ENCODE peak calls at places on chromosomes 12 and 14, in four cellular contexts. One of them, this sample, is unnamed. For H3K27me3, the result is how much of the 10 kb centered on the place peaks cover.

GRCh38 chr12:30847259-30847658 is 79.3 kb upstream of the TSPAN11 start:
- DNase-seq in GM12878: peak
- DNase-seq in K562: peak
- DNase-seq in IMR-90: peak
- DNase-seq in this sample: peak

GRCh38 chr12:124691429-124691828 is 124.0 kb upstream of the NCOR2 start:
- DNase-seq in GM12878: no peak
- DNase-seq in K562: no peak
- DNase-seq in IMR-90: no peak
- DNase-seq in this sample: no peak

GRCh38 chr12:124053855-124054254 is 80.8 kb downstream of the ZNF664 start:
- DNase-seq in IMR-90: peak
- DNase-seq in K562: no peak
- DNase-seq in GM12878: no peak
- DNase-seq in this sample: peak

GRCh38 chr12:65879878-65880277 is 55.6 kb downstream of the HMGA2 start:
- DNase-seq in IMR-90: peak
- DNase-seq in K562: no peak
- DNase-seq in GM12878: no peak
- DNase-seq in this sample: peak

GRCh38 chr12:83960767-83961166 is 951.8 kb downstream of the SLC6A15 start:
- DNase-seq in GM12878: no peak
- DNase-seq in IMR-90: no peak
- DNase-seq in K562: no peak
- DNase-seq in this sample: no peak

GRCh38 chr14:89625988-89626806 is 209.2 kb upstream of the FOXN3 start:
- DNase-seq in GM12878: no peak
- DNase-seq in K562: no peak
- DNase-seq in IMR-90: no peak
- DNase-seq in this sample: no peak

GRCh38 chr12:49970030-49970429 is 2.7 kb upstream of the AQP6 start:
- DNase-seq in IMR-90: no peak
- DNase-seq in K562: no peak
- DNase-seq in GM12878: no peak
- DNase-seq in this sample: no peak

GRCh38 chr12:12436831-12437345 is 80.0 kb downstream of the BORCS5 start:
- DNase-seq in K562: no peak
- DNase-seq in IMR-90: no peak
- DNase-seq in GM12878: no peak
- DNase-seq in this sample: no peak

GRCh38 chr12:107225626-107226025 is 132.3 kb upstream of the CRY1 start:
- DNase-seq in K562: no peak
- DNase-seq in GM12878: no peak
- DNase-seq in IMR-90: peak
- DNase-seq in this sample: no peak

GRCh38 chr12:23810327-23810902 is 139.1 kb downstream of the SOX5 start:
- DNase-seq in K562: peak
- DNase-seq in IMR-90: no peak
- DNase-seq in GM12878: no peak
- DNase-seq in this sample: no peak

GRCh38 chr14:94021001-94021400 is 5.1 kb upstream of the OTUB2 start:
- DNase-seq in GM12878: no peak
- DNase-seq in IMR-90: peak
- DNase-seq in K562: no peak
- DNase-seq in this sample: no peak

GRCh38 chr12:110465024-110465423 is 3.0 kb downstream of the GPN3 start:
- DNase-seq in GM12878: no peak
- DNase-seq in IMR-90: no peak
- DNase-seq in K562: no peak
- DNase-seq in this sample: no peak

GRCh38 chr12:93361159-93361919 is 16.4 kb upstream of the NUDT4 start:
- DNase-seq in GM12878: no peak
- DNase-seq in K562: no peak
- DNase-seq in IMR-90: peak
- DNase-seq in this sample: no peak

GRCh38 chr14:35222872-35223471 is 69.2 kb upstream of the PSMA6 start:
- DNase-seq in GM12878: no peak
- DNase-seq in IMR-90: no peak
- DNase-seq in K562: no peak
- DNase-seq in this sample: no peak

GRCh38 chr12:50916292-50916691 is 36.1 kb upstream of the HIGD1C start:
- DNase-seq in K562: no peak
- DNase-seq in IMR-90: no peak
- DNase-seq in GM12878: no peak
- DNase-seq in this sample: no peak

GRCh38 chr12:123533672-123534643 is at the start of gene RILPL1:
- DNase-seq in GM12878: no peak
- DNase-seq in IMR-90: peak
- DNase-seq in K562: peak
- DNase-seq in this sample: peak

GRCh38 chr14:61461808-61462275 is 140.5 kb downstream of the PRKCH start:
- DNase-seq in IMR-90: peak
- DNase-seq in K562: peak
- DNase-seq in GM12878: no peak
- DNase-seq in this sample: peak

GRCh38 chr14:77618381-77618780 is 1.9 kb upstream of the SPTLC2 start:
- DNase-seq in K562: no peak
- DNase-seq in GM12878: no peak
- DNase-seq in IMR-90: no peak
- DNase-seq in this sample: no peak

GRCh38 chr14:52690983-52691760 is 4.2 kb downstream of the ERO1A start:
- DNase-seq in K562: no peak
- DNase-seq in IMR-90: no peak
- DNase-seq in GM12878: no peak
- DNase-seq in this sample: no peak

GRCh38 chr14:52683985-52684520 is 11.3 kb downstream of the ERO1A start:
- DNase-seq in K562: no peak
- DNase-seq in GM12878: no peak
- DNase-seq in IMR-90: no peak
- DNase-seq in this sample: no peak

DNA sequence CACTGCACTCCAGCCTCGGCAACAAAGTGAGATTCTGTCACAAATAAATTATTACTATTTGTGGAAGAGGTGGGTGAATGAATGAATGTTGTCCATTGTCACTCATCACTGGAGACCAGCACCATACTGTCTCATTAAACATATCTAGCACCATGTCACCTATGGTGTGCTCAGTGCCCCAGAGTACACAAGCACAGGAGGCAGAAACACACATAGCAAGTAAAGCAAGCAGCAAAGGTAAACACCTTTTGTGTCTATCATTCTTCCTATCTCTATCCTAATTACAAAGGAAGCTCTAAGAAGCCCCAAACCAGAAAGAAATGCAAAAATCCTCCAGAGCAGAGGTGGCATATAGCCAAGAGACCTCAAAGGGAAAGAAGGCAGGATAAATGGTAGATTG is 9.2 kb downstream of the ERO1A start:
- DNase-seq in GM12878: no peak
- DNase-seq in K562: no peak
- DNase-seq in IMR-90: no peak
- DNase-seq in this sample: no peak
- TF ChIP-seq FOS in GM12878: no peak
- TF ChIP-seq FOS in K562: no peak
- TF ChIP-seq FOS in IMR-90: no peak
- TF ChIP-seq FOS in this sample: no peak

DNA sequence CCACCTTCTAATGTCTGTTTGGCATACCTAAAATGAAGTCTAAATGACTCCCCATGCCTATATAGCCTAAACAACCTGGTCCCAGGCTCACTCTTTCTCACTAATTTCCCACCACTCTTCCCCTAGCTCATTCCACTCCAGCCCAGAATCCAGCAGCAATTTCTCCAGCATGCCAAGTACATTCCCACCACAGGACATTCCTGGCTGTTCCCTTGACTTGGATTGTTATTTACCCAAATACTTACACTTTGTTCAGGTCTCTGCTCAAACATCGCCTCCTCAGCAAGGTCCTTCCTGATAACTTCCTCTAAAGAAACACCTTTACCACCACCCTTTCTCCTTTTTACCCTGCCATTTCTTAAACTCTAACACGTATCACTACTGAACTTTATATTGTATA is 743.4 kb downstream of the RPS29 start:
- DNase-seq in IMR-90: no peak
- DNase-seq in GM12878: no peak
- DNase-seq in K562: no peak
- DNase-seq in this sample: no peak
- H3K27me3 ChIP-seq in IMR-90: under half
- H3K27me3 ChIP-seq in GM12878: under half
- H3K27me3 ChIP-seq in K562: under half
- H3K27me3 ChIP-seq in this sample: under half

GRCh38 chr12:53551889-53552291 is 44.6 kb upstream of the NPFF start:
- DNase-seq in IMR-90: no peak
- DNase-seq in K562: no peak
- DNase-seq in GM12878: no peak
- DNase-seq in this sample: no peak
- TF ChIP-seq FOS in IMR-90: no peak
- TF ChIP-seq FOS in K562: no peak
- TF ChIP-seq FOS in GM12878: no peak
- TF ChIP-seq FOS in this sample: no peak

GRCh38 chr12:26370098-26370497 is 174.7 kb downstream of the SSPN start:
- DNase-seq in IMR-90: no peak
- DNase-seq in GM12878: no peak
- DNase-seq in K562: no peak
- DNase-seq in this sample: no peak

GRCh38 chr12:26372856-26373255 is 177.5 kb downstream of the SSPN start:
- DNase-seq in GM12878: no peak
- DNase-seq in IMR-90: no peak
- DNase-seq in K562: no peak
- DNase-seq in this sample: no peak

GRCh38 chr12:26378721-26379120 is 183.3 kb downstream of the SSPN start:
- DNase-seq in GM12878: no peak
- DNase-seq in IMR-90: no peak
- DNase-seq in K562: no peak
- DNase-seq in this sample: peak

GRCh38 chr12:26373606-26374495 is 178.5 kb downstream of the SSPN start:
- DNase-seq in GM12878: no peak
- DNase-seq in IMR-90: no peak
- DNase-seq in K562: no peak
- DNase-seq in this sample: no peak

GRCh38 chr12:26374934-26375333 is 179.6 kb downstream of the SSPN start:
- DNase-seq in K562: no peak
- DNase-seq in GM12878: no peak
- DNase-seq in IMR-90: peak
- DNase-seq in this sample: no peak
- H3K27me3 ChIP-seq in K562: under half
- H3K27me3 ChIP-seq in GM12878: under half
- H3K27me3 ChIP-seq in IMR-90: under half
- H3K27me3 ChIP-seq in this sample: under half

GRCh38 chr14:66046591-66046990 is 439.6 kb upstream of the CCDC196 start:
- DNase-seq in K562: no peak
- DNase-seq in IMR-90: no peak
- DNase-seq in GM12878: no peak
- DNase-seq in this sample: no peak
- TF ChIP-seq FOS in K562: no peak
- TF ChIP-seq FOS in IMR-90: no peak
- TF ChIP-seq FOS in GM12878: no peak
- TF ChIP-seq FOS in this sample: no peak

GRCh38 chr14:56803816-56804535 is 6.3 kb downstream of the OTX2 start:
- DNase-seq in GM12878: no peak
- DNase-seq in IMR-90: no peak
- DNase-seq in K562: no peak
- DNase-seq in this sample: no peak
- H3K27me3 ChIP-seq in GM12878: under half
- H3K27me3 ChIP-seq in IMR-90: half or more
- H3K27me3 ChIP-seq in K562: under half
- H3K27me3 ChIP-seq in this sample: half or more

GRCh38 chr12:82593901-82594396 is 92.8 kb upstream of the TMTC2 start:
- DNase-seq in K562: no peak
- DNase-seq in IMR-90: no peak
- DNase-seq in GM12878: peak
- DNase-seq in this sample: no peak

GRCh38 chr12:82593143-82593542 is 93.6 kb upstream of the TMTC2 start:
- DNase-seq in GM12878: peak
- DNase-seq in IMR-90: no peak
- DNase-seq in K562: no peak
- DNase-seq in this sample: no peak

GRCh38 chr12:82595946-82596345 is 90.8 kb upstream of the TMTC2 start:
- DNase-seq in IMR-90: no peak
- DNase-seq in GM12878: no peak
- DNase-seq in K562: no peak
- DNase-seq in this sample: no peak

GRCh38 chr12:82596484-82596883 is 90.2 kb upstream of the TMTC2 start:
- DNase-seq in K562: no peak
- DNase-seq in GM12878: no peak
- DNase-seq in IMR-90: no peak
- DNase-seq in this sample: no peak
- TF ChIP-seq FOS in K562: no peak
- TF ChIP-seq FOS in GM12878: no peak
- TF ChIP-seq FOS in IMR-90: no peak
- TF ChIP-seq FOS in this sample: no peak

DNA sequence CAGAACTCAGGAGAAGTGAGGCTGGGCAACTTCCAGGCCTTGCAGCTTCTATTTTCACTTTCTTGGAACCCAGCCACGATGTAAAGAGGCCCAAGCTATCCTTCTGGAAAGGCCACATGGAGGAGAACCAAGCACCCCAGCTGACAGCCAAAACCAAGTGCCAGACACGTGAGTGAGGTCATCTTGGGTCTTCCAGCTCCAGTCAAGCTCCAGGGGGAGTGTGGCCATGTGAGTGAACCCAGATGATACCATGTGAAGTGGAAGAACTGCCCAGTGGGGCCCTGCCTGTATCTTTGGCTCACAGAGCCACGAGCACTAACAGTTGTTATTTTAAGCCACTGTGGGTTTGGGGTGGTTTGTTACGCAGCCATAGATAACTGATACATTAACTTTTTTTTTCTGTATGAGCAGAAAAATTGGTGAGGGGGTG is 126.8 kb upstream of the MAP1LC3B2 start:
- DNase-seq in K562: no peak
- DNase-seq in IMR-90: peak
- DNase-seq in GM12878: no peak
- DNase-seq in this sample: no peak
- H3K27me3 ChIP-seq in K562: under half
- H3K27me3 ChIP-seq in IMR-90: under half
- H3K27me3 ChIP-seq in GM12878: under half
- H3K27me3 ChIP-seq in this sample: under half

This sample was measured in endothelial cell of umbilical vein.